ENCODE peak calls at places on chromosomes 11 and 22, in six cellular contexts. W is fibroblast of villous mesenchyme, X is prostate gland, I is K562, N is Caco-2, J is HCT116. H is an unnamed sample.
A peak's percentile ranks its signal among the peaks of the same experiment; 100 is the strongest.

GRCh38 chr11:72454791-72455190 is 20.5 kb upstream of the CLPB start:
- DNase-seq in W (no peak), X (no peak), I (peak; percentile 28), N (no peak), J (no peak), H (no peak)

GRCh38 chr22:49433044-49433443 is 394.6 kb downstream of the BRD1 start:
- DNase-seq in W (no peak), X (no peak), I (no peak), N (no peak), J (no peak), H (no peak)

GRCh38 chr11:113896156-113896879 is 8.3 kb upstream of the HTR3B start:
- DNase-seq in W (peak; percentile 42), X (peak; percentile 46), I (peak; percentile 57), N (peak; percentile 55), J (peak; percentile 10), H (peak; percentile 53)

GRCh38 chr11:11308249-11308648 is 44.8 kb downstream of the CSNK2A3 start:
- DNase-seq in W (no peak), X (no peak), I (no peak), N (no peak), J (no peak), H (no peak)

GRCh38 chr11:132114185-132114584 is 743.8 kb downstream of the NTM start:
- DNase-seq in W (no peak), X (no peak), I (peak; percentile 2), N (peak; percentile 53), J (no peak), H (peak; percentile 32)

GRCh38 chr11:30635401-30635989 is 49.3 kb upstream of the MPPED2 start:
- DNase-seq in W (no peak), X (no peak), I (no peak), N (no peak), J (no peak), H (no peak)

GRCh38 chr11:44977493-44977984 is 26.9 kb upstream of the TP53I11 start:
- DNase-seq in W (peak; percentile 65), X (peak; percentile 39), I (no peak), N (no peak), J (no peak), H (peak; percentile 35)

GRCh38 chr22:47994045-47994444 is 1231.6 kb downstream of the TBC1D22A start:
- DNase-seq in W (no peak), X (no peak), I (no peak), N (no peak), J (no peak), H (no peak)

GRCh38 chr11:46392421-46393230 is 1.1 kb upstream of the CHRM4 start:
- DNase-seq in W (peak; percentile 83), X (peak; percentile 78), I (peak; percentile 91), N (peak; percentile 95), J (no peak), H (peak; percentile 82)

GRCh38 chr11:26330255-26330654 is 1.7 kb upstream of the ANO3 start:
- DNase-seq in W (no peak), X (no peak), I (no peak), N (no peak), J (no peak), H (no peak)

GRCh38 chr22:29873943-29874342 is 9.0 kb upstream of the MTMR3 start:
- DNase-seq in W (no peak), X (no peak), I (no peak), N (no peak), J (no peak), H (no peak)

GRCh38 chr11:12674571-12674935 is 332 bp downstream of the TEAD1 start:
- DNase-seq in W (no peak), X (no peak), I (peak; percentile 31), N (no peak), J (no peak), H (peak; percentile 23)

GRCh38 chr11:96013459-96014213 is 89.7 kb upstream of the MTMR2 start:
- DNase-seq in W (no peak), X (no peak), I (no peak), N (no peak), J (no peak), H (no peak)

GRCh38 chr22:29700206-29700948 is 19.4 kb upstream of the CABP7 start:
- DNase-seq in W (no peak), X (no peak), I (no peak), N (no peak), J (no peak), H (no peak)

GRCh38 chr11:77299528-77299993 is 1.9 kb downstream of the GDPD4 start:
- DNase-seq in W (no peak), X (no peak), I (peak; percentile 65), N (no peak), J (peak; percentile 46), H (no peak)

GRCh38 chr11:66386171-66387069 is 14.9 kb upstream of the SLC29A2 start:
- DNase-seq in W (peak; percentile 90), X (peak; percentile 80), I (peak; percentile 90), N (peak; percentile 86), J (peak; percentile 84), H (peak; percentile 93)

GRCh38 chr11:104254347-104254746 is 90.4 kb upstream of the PDGFD start:
- DNase-seq in W (peak; percentile 2), X (no peak), I (peak; percentile 19), N (peak; percentile 67), J (peak; percentile 46), H (peak; percentile 62)

GRCh38 chr11:6362868-6363678 is 27.2 kb upstream of the SMPD1 start:
- DNase-seq in W (peak; percentile 79), X (peak; percentile 67), I (peak; percentile 78), N (peak; percentile 87), J (peak; percentile 68), H (peak; percentile 88)

DNA sequence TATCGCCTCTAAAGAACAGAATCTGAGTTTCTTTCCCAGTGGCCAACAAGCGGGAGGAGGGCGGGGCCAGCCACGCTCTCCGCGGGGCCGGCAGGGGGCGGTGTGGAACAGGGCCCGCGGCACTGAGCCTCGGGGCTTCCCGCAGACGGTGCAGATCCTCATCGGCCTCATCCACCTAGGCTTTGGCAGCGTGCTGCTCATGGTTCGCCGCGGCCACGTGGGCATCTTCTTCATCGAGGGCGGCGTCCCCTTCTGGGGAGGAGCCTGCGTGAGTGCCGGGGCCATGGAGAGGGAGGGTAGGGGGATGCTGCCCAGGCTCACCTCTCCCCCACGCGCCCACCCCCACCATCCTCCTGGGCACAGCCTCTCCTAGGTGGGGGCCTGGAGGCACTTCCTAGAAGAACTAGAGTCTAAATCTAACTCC is 10.7 kb downstream of the MS4A15 start:
- DNase-seq in W (no peak), X (no peak), I (peak; percentile 66), N (no peak), J (peak; percentile 12), H (no peak)
- TF ChIP-seq CTCF in W (peak; percentile 26), X (no peak), I (peak; percentile 89), N (no peak), J (peak; percentile 39), H (peak; percentile 38)

DNA sequence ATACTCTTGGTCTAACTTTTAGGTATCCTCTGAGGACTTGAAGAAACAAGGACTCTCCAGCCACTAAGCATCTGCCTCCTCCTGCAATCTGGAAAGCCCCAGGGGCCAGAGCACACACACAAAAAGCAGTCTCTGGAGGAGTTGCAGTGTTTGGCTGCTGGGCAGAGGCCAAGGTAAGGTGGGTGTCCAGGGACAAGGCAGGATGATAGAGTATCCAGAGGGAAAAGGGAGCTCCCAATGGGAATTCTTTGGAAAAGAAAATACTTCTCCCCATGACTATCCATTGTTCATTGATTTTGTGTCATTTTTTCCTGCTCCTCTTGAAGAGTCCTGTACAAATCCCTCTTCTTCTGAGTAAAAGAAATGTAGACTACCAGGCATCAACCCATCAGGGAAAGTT is at the start of gene OR52I2:
- DNase-seq in W (no peak), X (no peak), I (no peak), N (no peak), J (no peak), H (no peak)
- H3K4me3 ChIP-seq in W (no peak within 1 kb of the TSS), X (no peak within 1 kb of the TSS), I (no peak within 1 kb of the TSS), N (no peak within 1 kb of the TSS), J (no peak within 1 kb of the TSS), H (no peak within 1 kb of the TSS)

GRCh38 chr11:117520966-117521365 is 193.3 kb downstream of the CEP164 start:
- DNase-seq in W (no peak), X (no peak), I (no peak), N (no peak), J (no peak), H (no peak)

GRCh38 chr11:117518455-117518854 is 190.8 kb downstream of the CEP164 start:
- DNase-seq in W (no peak), X (no peak), I (no peak), N (no peak), J (no peak), H (no peak)

GRCh38 chr11:117519590-117519989 is 191.9 kb downstream of the CEP164 start:
- DNase-seq in W (no peak), X (no peak), I (no peak), N (no peak), J (no peak), H (no peak)

GRCh38 chr11:117519170-117519569 is 191.5 kb downstream of the CEP164 start:
- DNase-seq in W (no peak), X (no peak), I (no peak), N (peak; percentile 63), J (no peak), H (no peak)

GRCh38 chr11:117520201-117520600 is 192.5 kb downstream of the CEP164 start:
- DNase-seq in W (no peak), X (no peak), I (no peak), N (no peak), J (no peak), H (peak; percentile 10)
- TF ChIP-seq CTCF in W (no peak), X (no peak), I (no peak), N (no peak), J (no peak), H (no peak)

GRCh38 chr11:74956387-74956786 is 7.3 kb downstream of the SPCS2 start:
- DNase-seq in W (no peak), X (no peak), I (no peak), N (no peak), J (no peak), H (no peak)

GRCh38 chr11:74951241-74951640 is 2.2 kb downstream of the SPCS2 start:
- DNase-seq in W (no peak), X (no peak), I (no peak), N (no peak), J (no peak), H (no peak)

GRCh38 chr11:74952752-74953151 is 3.7 kb downstream of the SPCS2 start:
- DNase-seq in W (no peak), X (no peak), I (no peak), N (no peak), J (no peak), H (no peak)

GRCh38 chr11:74953448-74953847 is 4.4 kb downstream of the SPCS2 start:
- DNase-seq in W (no peak), X (no peak), I (no peak), N (no peak), J (no peak), H (no peak)

DNA sequence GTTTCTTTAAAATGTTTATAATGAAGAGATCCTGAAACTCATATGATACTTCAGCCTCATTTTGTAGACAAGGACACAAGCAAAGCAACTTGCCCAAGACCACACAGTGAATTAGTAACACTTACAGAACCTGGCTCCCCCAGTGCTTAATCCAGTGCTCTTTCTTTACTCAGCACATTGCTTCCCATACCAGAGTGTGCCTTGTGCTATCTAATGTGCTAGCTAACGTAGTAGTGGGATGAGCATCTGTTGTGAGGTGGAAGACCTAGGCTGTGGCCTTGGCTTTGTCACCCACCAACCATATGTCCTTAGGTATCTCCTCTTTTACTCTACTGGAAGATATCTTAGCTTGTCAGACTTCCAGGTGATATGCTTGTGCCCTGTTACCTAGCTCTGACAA is 5.1 kb downstream of the SPCS2 start:
- DNase-seq in W (no peak), X (no peak), I (no peak), N (no peak), J (no peak), H (no peak)
- H3K4me3 ChIP-seq in W (no peak overlapping the region), X (no peak overlapping the region), I (no peak overlapping the region), N (no peak overlapping the region), J (no peak overlapping the region), H (no peak overlapping the region)

GRCh38 chr22:31394326-31394725 is 5.1 kb upstream of the DRG1 start:
- DNase-seq in W (no peak), X (no peak), I (no peak), N (no peak), J (no peak), H (no peak)
- TF ChIP-seq CTCF in W (no peak), X (no peak), I (no peak), N (no peak), J (no peak), H (no peak)

H was measured in fibroblast of pulmonary artery.